ENCODE peak calls at places on chromosomes 7 and 10, in nine cellular contexts. M is psoas muscle, V is neural progenitor cell, S is H1, Z is breast epithelium, Y is hepatocyte, Q is lower lobe of right lung, R is testis, I is stomach. W is an unnamed sample. For H3K4me1, the result is how much of the 10 kb centered on the place peaks cover.

GRCh38 chr10:102347236-102347828 is 48.2 kb upstream of the NFKB2 start:
- DNase-seq in M (peak), V (peak), S (peak), Z (peak), Y (peak), Q (peak), R (peak), I (peak), W (no peak)

GRCh38 chr10:123287594-123288247 is 133.5 kb downstream of the BUB3 start:
- DNase-seq in M (no peak), V (no peak), S (no peak), Z (no peak), Y (no peak), Q (no peak), R (no peak), I (no peak), W (no peak)

GRCh38 chr7:141001561-141001960 is 13.2 kb downstream of the MRPS33 start:
- DNase-seq in M (no peak), V (no peak), S (no peak), Z (no peak), Y (peak), Q (no peak), R (no peak), I (no peak), W (no peak)

GRCh38 chr7:157519798-157520244 is 183.0 kb downstream of the DNAJB6 start:
- DNase-seq in M (peak), V (no peak), S (no peak), Z (peak), Y (no peak), Q (no peak), R (peak), I (peak), W (no peak)

GRCh38 chr10:6737080-6737641 is 157.1 kb upstream of the PRKCQ start:
- DNase-seq in M (peak), V (no peak), S (peak), Z (peak), Y (no peak), Q (no peak), R (no peak), I (no peak), W (no peak)

GRCh38 chr7:26937956-26938623 is 73.7 kb upstream of the SKAP2 start:
- DNase-seq in M (no peak), V (no peak), S (no peak), Z (no peak), Y (peak), Q (no peak), R (no peak), I (no peak), W (no peak)

GRCh38 chr7:2719007-2719406 is 31.0 kb downstream of the AMZ1 start:
- DNase-seq in M (no peak), V (peak), S (peak), Z (no peak), Y (no peak), Q (no peak), R (no peak), I (no peak), W (peak)

GRCh38 chr7:107049480-107049879 is 5.0 kb downstream of the PRKAR2B start:
- DNase-seq in M (no peak), V (no peak), S (no peak), Z (no peak), Y (no peak), Q (no peak), R (no peak), I (no peak), W (no peak)

GRCh38 chr10:129642427-129642826 is 175.4 kb downstream of the MGMT start:
- DNase-seq in M (no peak), V (no peak), S (no peak), Z (no peak), Y (peak), Q (no peak), R (no peak), I (no peak), W (no peak)

GRCh38 chr10:74047304-74047703 is 49.4 kb downstream of the VCL start:
- DNase-seq in M (no peak), V (no peak), S (no peak), Z (no peak), Y (no peak), Q (no peak), R (no peak), I (no peak), W (no peak)

GRCh38 chr10:72278668-72279393 is 5.1 kb downstream of the DDIT4 start:
- DNase-seq in M (no peak), V (no peak), S (no peak), Z (no peak), Y (no peak), Q (no peak), R (no peak), I (no peak), W (no peak)
- H3K4me1 ChIP-seq in M (under half), V (under half), S (under half), Z (under half), Y (under half), Q (under half), R (under half), I (under half), W (under half)

GRCh38 chr10:451856-452255 is 237.6 kb downstream of the DIP2C start:
- DNase-seq in M (no peak), V (no peak), S (no peak), Z (no peak), Y (no peak), Q (no peak), R (no peak), I (no peak), W (no peak)

GRCh38 chr10:450463-450862 is 239.0 kb downstream of the DIP2C start:
- DNase-seq in M (no peak), V (no peak), S (no peak), Z (no peak), Y (no peak), Q (no peak), R (no peak), I (no peak), W (no peak)

GRCh38 chr10:452512-453504 is 236.7 kb downstream of the DIP2C start:
- DNase-seq in M (no peak), V (no peak), S (no peak), Z (no peak), Y (no peak), Q (no peak), R (no peak), I (no peak), W (no peak)

GRCh38 chr10:454860-455259 is 234.6 kb downstream of the DIP2C start:
- DNase-seq in M (peak), V (no peak), S (no peak), Z (peak), Y (peak), Q (no peak), R (peak), I (peak), W (no peak)

DNA sequence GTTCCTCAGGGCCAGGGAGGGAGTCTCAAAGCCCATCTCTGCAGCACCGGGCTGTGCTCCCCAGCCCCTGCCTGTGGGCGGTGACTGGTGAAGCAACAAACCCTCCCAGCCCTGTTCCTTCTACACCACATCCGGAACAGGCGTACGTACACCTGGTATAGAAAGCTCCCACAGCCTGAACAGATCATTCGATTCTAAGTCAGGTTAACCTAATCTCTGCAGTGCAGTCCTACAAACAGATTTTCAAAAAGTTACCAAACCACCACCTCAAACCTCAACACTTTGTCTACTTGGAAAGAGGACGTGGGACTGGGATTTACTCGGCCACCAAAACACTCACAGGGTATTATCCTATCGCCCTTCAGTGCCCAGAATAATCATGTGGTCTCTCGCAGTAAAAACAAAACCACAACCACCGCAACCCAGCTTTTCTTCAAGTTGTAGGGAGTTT is 238.4 kb downstream of the DIP2C start:
- DNase-seq in M (no peak), V (no peak), S (no peak), Z (no peak), Y (no peak), Q (no peak), R (no peak), I (peak), W (peak)
- H3K4me1 ChIP-seq in M (under half), V (under half), S (under half), Z (under half), Y (under half), Q (under half), R (under half), I (under half), W (under half)

DNA sequence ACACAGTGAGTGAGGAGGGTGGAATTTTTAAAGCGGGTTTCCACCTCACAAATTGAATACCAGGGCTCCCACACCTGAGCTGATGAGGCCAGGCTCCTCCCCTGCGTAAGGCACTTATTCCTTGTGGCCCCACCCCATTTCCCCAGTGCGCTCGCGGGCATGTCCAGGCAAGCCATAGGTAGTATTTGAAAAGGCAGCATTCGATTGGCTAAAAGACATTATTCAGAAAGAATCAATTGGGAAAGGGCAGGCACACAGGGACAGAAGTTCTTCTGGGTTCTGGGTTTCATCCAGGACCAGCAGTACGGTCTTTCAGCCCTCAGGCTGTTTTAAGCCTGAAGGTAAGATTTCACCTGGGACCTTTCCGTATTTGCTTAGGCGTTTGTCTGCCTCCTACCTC is 222.3 kb downstream of the BBS9 start:
- DNase-seq in M (no peak), V (peak), S (peak), Z (no peak), Y (no peak), Q (no peak), R (peak), I (no peak), W (no peak)
- H3K4me1 ChIP-seq in M (under half), V (under half), S (under half), Z (under half), Y (under half), Q (under half), R (under half), I (under half), W (under half)

GRCh38 chr7:45435846-45436245 is 138.3 kb upstream of the ADCY1 start:
- DNase-seq in M (no peak), V (no peak), S (no peak), Z (no peak), Y (no peak), Q (no peak), R (no peak), I (no peak), W (no peak)

GRCh38 chr7:45430397-45430796 is 143.8 kb upstream of the ADCY1 start:
- DNase-seq in M (no peak), V (no peak), S (no peak), Z (no peak), Y (no peak), Q (no peak), R (no peak), I (no peak), W (no peak)

DNA sequence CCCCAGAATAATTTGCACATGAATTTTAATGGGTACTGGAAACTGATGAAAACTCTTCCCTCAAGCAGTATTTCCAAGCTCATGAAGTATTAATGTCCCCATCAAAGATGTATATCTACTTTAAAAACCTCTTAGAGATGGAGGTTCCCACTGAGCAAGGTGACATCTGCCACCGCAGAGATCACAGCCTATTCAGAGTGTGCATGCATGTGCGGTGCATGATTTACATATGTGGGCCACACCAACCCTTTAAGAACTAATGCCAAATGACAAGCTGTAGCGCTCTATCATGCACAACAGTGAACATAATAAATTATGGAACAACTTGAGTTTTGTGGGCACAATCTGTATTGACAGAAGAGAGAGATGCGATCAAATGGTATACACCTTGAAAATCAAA is 139.8 kb upstream of the ADCY1 start:
- DNase-seq in M (no peak), V (no peak), S (no peak), Z (no peak), Y (no peak), Q (no peak), R (no peak), I (no peak), W (no peak)
- H3K4me1 ChIP-seq in M (under half), V (under half), S (under half), Z (under half), Y (under half), Q (under half), R (under half), I (under half), W (under half)

GRCh38 chr7:18808026-18808425 is 309.4 kb downstream of the TWIST1 start:
- DNase-seq in M (no peak), V (no peak), S (no peak), Z (no peak), Y (no peak), Q (no peak), R (no peak), I (no peak), W (no peak)

GRCh38 chr7:18799899-18800298 is 304.4 kb downstream of the HDAC9 start:
- DNase-seq in M (no peak), V (no peak), S (no peak), Z (no peak), Y (no peak), Q (no peak), R (no peak), I (no peak), W (no peak)

GRCh38 chr7:18798018-18798906 is 302.7 kb downstream of the HDAC9 start:
- DNase-seq in M (no peak), V (no peak), S (no peak), Z (no peak), Y (no peak), Q (no peak), R (no peak), I (no peak), W (no peak)

GRCh38 chr7:18806177-18806576 is 310.6 kb downstream of the HDAC9 start:
- DNase-seq in M (no peak), V (peak), S (no peak), Z (no peak), Y (no peak), Q (no peak), R (no peak), I (no peak), W (no peak)

DNA sequence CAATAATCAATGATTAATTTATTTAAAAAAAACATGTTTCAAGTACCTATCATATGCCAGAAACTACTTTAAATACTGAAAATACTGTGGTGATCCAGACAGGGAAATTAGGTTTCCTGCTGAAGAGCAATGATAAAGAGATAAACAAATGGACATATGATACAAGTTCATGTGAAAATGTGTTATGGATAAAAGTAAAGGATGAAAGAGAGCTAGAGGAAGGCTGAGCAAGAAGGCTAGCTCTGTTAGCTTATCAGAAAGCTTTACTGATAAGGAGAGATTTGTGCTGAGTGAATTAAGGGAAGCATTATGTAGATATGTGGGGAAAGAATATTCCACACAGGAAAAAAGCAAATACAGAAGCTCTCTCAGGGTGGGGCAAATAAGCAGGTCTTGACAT is 308.3 kb downstream of the HDAC9 start:
- DNase-seq in M (no peak), V (no peak), S (no peak), Z (no peak), Y (no peak), Q (no peak), R (no peak), I (no peak), W (no peak)
- H3K4me1 ChIP-seq in M (under half), V (under half), S (under half), Z (under half), Y (under half), Q (under half), R (under half), I (under half), W (under half)

GRCh38 chr7:73615886-73616285 is 8.4 kb downstream of the MLXIPL start:
- DNase-seq in M (no peak), V (peak), S (no peak), Z (no peak), Y (no peak), Q (no peak), R (no peak), I (no peak), W (no peak)
- H3K4me1 ChIP-seq in M (under half), V (under half), S (under half), Z (under half), Y (under half), Q (under half), R (under half), I (under half), W (under half)

DNA sequence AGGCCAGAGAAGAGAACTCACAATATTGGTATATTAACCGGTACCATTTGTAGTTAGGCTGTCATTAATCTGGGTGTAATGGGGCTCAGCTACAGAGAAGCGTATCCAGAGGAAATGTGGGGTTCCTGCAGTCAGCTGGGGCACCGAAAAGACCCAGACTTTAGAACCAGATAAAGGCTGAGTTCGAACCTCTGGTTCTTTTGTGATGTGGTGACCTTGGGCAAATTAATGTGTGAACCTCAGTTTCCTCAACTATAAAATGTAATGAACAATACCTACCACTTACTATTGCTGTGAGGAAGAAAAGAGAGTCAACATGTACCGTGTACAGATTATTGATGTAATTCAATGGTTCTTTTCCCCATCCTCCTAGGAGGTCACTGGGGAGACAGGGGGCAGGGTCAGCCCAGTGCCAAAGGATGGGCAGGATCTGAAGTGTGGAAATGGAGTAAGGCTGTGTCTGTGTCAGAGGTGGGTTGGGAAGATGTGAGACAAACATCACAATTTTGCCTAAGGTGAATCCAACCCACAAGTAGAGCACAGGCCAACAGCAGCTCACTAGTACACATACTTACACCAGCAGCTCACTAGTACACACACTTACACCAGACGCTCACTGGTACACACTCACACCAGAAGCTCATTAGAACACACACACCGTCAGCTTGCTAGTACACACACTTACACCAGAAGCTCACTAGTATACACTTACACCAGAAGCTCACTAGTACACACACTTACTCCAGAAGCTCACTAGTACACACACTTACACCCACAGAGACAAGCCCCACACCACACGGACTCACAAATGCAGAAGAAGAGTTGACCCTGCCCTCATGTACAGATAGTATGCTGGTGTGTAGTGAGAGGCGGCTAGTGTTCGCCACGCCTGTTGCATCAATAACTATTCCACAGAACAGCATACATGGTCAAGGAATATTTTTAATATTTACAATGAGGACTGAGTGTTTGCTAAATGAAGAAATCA is 28.0 kb downstream of the PRSS2 start:
- DNase-seq in M (no peak), V (no peak), S (no peak), Z (peak), Y (no peak), Q (no peak), R (no peak), I (no peak), W (no peak)
- H3K4me1 ChIP-seq in M (under half), V (under half), S (under half), Z (under half), Y (under half), Q (under half), R (under half), I (under half), W (half or more)

GRCh38 chr7:142808802-142809583 is 38.2 kb downstream of the PRSS2 start:
- DNase-seq in M (no peak), V (no peak), S (no peak), Z (peak), Y (no peak), Q (peak), R (no peak), I (peak), W (peak)

GRCh38 chr7:142809671-142810070 is 38.9 kb downstream of the PRSS2 start:
- DNase-seq in M (no peak), V (no peak), S (no peak), Z (no peak), Y (no peak), Q (no peak), R (no peak), I (no peak), W (no peak)

GRCh38 chr7:142808461-142808801 is 37.7 kb downstream of the PRSS2 start:
- DNase-seq in M (no peak), V (no peak), S (no peak), Z (no peak), Y (no peak), Q (no peak), R (no peak), I (no peak), W (peak)

GRCh38 chr7:142806957-142807356 is 36.2 kb downstream of the PRSS2 start:
- DNase-seq in M (no peak), V (no peak), S (no peak), Z (no peak), Y (no peak), Q (no peak), R (no peak), I (no peak), W (no peak)

DNA sequence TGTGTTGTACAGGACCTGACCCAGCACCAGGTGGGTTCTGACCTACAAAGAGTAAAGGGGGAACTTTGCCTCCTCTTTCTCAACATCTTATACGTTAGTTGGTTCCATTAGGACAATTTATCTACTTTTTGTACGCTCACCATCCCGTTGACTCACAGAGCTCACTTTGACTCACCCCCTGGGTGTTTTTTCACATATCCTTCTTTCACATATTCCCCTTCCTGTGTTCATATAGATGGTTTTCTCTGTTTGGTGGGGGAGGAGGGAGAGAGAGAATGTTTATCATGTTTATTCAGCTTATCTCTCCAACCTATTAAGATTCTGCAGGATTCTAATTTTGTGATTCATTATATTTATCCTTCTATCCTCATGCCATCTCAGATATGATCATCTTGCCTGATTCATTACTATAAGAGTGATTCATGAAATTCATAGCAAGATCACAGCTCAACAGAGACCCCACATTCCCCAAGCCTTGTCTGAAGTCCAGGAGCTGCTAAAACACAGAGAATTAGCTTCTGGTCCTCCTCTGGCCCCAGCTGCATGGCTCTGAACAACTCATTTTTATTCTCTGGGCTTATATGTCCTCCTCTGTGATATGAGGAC is 37.2 kb downstream of the PRSS2 start:
- DNase-seq in M (no peak), V (no peak), S (no peak), Z (no peak), Y (no peak), Q (no peak), R (no peak), I (no peak), W (no peak)
- H3K4me1 ChIP-seq in M (under half), V (under half), S (under half), Z (under half), Y (under half), Q (under half), R (under half), I (under half), W (half or more)